ENCODE peak calls at places on chromosomes 12 and 14, in seven cellular contexts. J, H, W, I, Y, O and M are unnamed samples.

GRCh38 chr14:101972126-101972785 is 7.9 kb downstream of the DYNC1H1 start:
- DNase-seq in J (peak), H (no peak), W (peak), I (peak), Y (no peak), O (peak), M (no peak)

GRCh38 chr12:25718081-25718731 is 165.1 kb upstream of the LMNTD1 start:
- DNase-seq in J (no peak), H (no peak), W (no peak), I (no peak), Y (no peak), O (no peak), M (no peak)

GRCh38 chr14:34324363-34324795 is 137.7 kb downstream of the SPTSSA start:
- DNase-seq in J (no peak), H (peak), W (no peak), I (no peak), Y (peak), O (no peak), M (peak)

GRCh38 chr14:74852922-74853530 is 22.9 kb downstream of the PROX2 start:
- DNase-seq in J (no peak), H (no peak), W (peak), I (no peak), Y (no peak), O (no peak), M (no peak)

GRCh38 chr12:112133418-112133817 is 8.1 kb downstream of the TRAFD1 start:
- DNase-seq in J (no peak), H (no peak), W (no peak), I (no peak), Y (no peak), O (no peak), M (no peak)

GRCh38 chr12:109797905-109798669 is 35.1 kb downstream of the TRPV4 start:
- DNase-seq in J (no peak), H (no peak), W (no peak), I (no peak), Y (no peak), O (no peak), M (no peak)

GRCh38 chr12:69239922-69240624 is 704 bp downstream of the CPSF6 start:
- DNase-seq in J (peak), H (peak), W (no peak), I (peak), Y (peak), O (peak), M (peak)

GRCh38 chr12:14849664-14850063 is 6.3 kb upstream of the ART4 start:
- DNase-seq in J (no peak), H (no peak), W (no peak), I (no peak), Y (no peak), O (no peak), M (no peak)

GRCh38 chr12:6097384-6097783 is 27.1 kb downstream of the VWF start:
- DNase-seq in J (no peak), H (no peak), W (peak), I (peak), Y (no peak), O (no peak), M (no peak)

GRCh38 chr14:24032727-24033418 is 18.9 kb upstream of the CARMIL3 start:
- DNase-seq in J (no peak), H (no peak), W (peak), I (no peak), Y (no peak), O (no peak), M (no peak)

GRCh38 chr14:24042733-24043132 is 9.1 kb upstream of the CARMIL3 start:
- DNase-seq in J (no peak), H (no peak), W (no peak), I (no peak), Y (no peak), O (no peak), M (no peak)

GRCh38 chr14:74348241-74348734 is at the start of gene VRTN:
- DNase-seq in J (no peak), H (no peak), W (no peak), I (no peak), Y (no peak), O (no peak), M (no peak)

GRCh38 chr12:53231859-53232640 is at the start of gene RARG:
- DNase-seq in J (peak), H (peak), W (peak), I (peak), Y (peak), O (peak), M (no peak)

GRCh38 chr12:51953011-51953568 is 1.6 kb downstream of the ACVR1B start:
- DNase-seq in J (no peak), H (no peak), W (no peak), I (no peak), Y (no peak), O (no peak), M (no peak)

GRCh38 chr14:102039157-102039556 is 47.7 kb downstream of the HSP90AA1 start:
- DNase-seq in J (no peak), H (no peak), W (no peak), I (no peak), Y (no peak), O (no peak), M (no peak)

GRCh38 chr14:71214241-71214640 is 307.0 kb downstream of the PCNX1 start:
- DNase-seq in J (no peak), H (no peak), W (no peak), I (no peak), Y (no peak), O (no peak), M (no peak)

GRCh38 chr12:19003987-19004619 is 125.4 kb upstream of the PLEKHA5 start:
- DNase-seq in J (no peak), H (no peak), W (no peak), I (no peak), Y (no peak), O (no peak), M (no peak)

GRCh38 chr12:7628401-7628961 is 37.2 kb downstream of the APOBEC1 start:
- DNase-seq in J (no peak), H (no peak), W (no peak), I (no peak), Y (no peak), O (no peak), M (peak)

GRCh38 chr14:90453401-90453951 is 56.6 kb downstream of the CALM1 start:
- DNase-seq in J (peak), H (no peak), W (no peak), I (no peak), Y (no peak), O (no peak), M (no peak)

GRCh38 chr14:70023871-70024270 is 144.7 kb downstream of the SMOC1 start:
- DNase-seq in J (no peak), H (no peak), W (no peak), I (no peak), Y (no peak), O (no peak), M (no peak)

GRCh38 chr12:48379784-48380183 is 29.1 kb upstream of the ZNF641 start:
- DNase-seq in J (no peak), H (no peak), W (no peak), I (no peak), Y (no peak), O (no peak), M (no peak)

GRCh38 chr14:26276757-26277156 is 321.1 kb downstream of the NOVA1 start:
- DNase-seq in J (no peak), H (no peak), W (no peak), I (no peak), Y (no peak), O (no peak), M (no peak)

GRCh38 chr14:48140804-48141203 is 465.4 kb upstream of the MDGA2 start:
- DNase-seq in J (no peak), H (no peak), W (no peak), I (no peak), Y (no peak), O (no peak), M (no peak)

GRCh38 chr12:12028668-12029402 is 41.9 kb upstream of the BCL2L14 start:
- DNase-seq in J (no peak), H (no peak), W (no peak), I (no peak), Y (no peak), O (no peak), M (no peak)

GRCh38 chr12:56724989-56725722 is at the start of gene NACA:
- DNase-seq in J (peak), H (peak), W (peak), I (peak), Y (peak), O (peak), M (peak)

GRCh38 chr12:96078281-96078761 is 42.9 kb upstream of the LTA4H start:
- DNase-seq in J (peak), H (no peak), W (no peak), I (peak), Y (no peak), O (peak), M (no peak)

GRCh38 chr12:49893753-49894752 is 9.6 kb downstream of the FAIM2 start:
- DNase-seq in J (no peak), H (no peak), W (no peak), I (no peak), Y (no peak), O (peak), M (no peak)

GRCh38 chr14:75088566-75089373 is 19.3 kb downstream of the ZC2HC1C start:
- DNase-seq in J (no peak), H (peak), W (peak), I (peak), Y (peak), O (no peak), M (peak)

GRCh38 chr12:116257213-116257612 is 20.3 kb downstream of the MED13L start:
- DNase-seq in J (no peak), H (no peak), W (no peak), I (no peak), Y (no peak), O (no peak), M (no peak)

GRCh38 chr12:80925983-80926382 is 11.8 kb downstream of the LIN7A start:
- DNase-seq in J (no peak), H (no peak), W (no peak), I (no peak), Y (no peak), O (no peak), M (no peak)

GRCh38 chr14:37591941-37592287 is 3.1 kb downstream of the FOXA1 start:
- DNase-seq in J (no peak), H (no peak), W (no peak), I (no peak), Y (no peak), O (no peak), M (no peak)

GRCh38 chr14:92794547-92794941 is 439 bp downstream of the GOLGA5 start:
- DNase-seq in J (peak), H (no peak), W (no peak), I (no peak), Y (no peak), O (no peak), M (no peak)

GRCh38 chr12:46752396-46752795 is 73.4 kb downstream of the SLC38A4 start:
- DNase-seq in J (no peak), H (no peak), W (no peak), I (no peak), Y (no peak), O (no peak), M (no peak)

GRCh38 chr14:102479107-102479506 is 30.5 kb downstream of the ANKRD9 start:
- DNase-seq in J (no peak), H (no peak), W (no peak), I (no peak), Y (no peak), O (no peak), M (no peak)

GRCh38 chr14:73457935-73458218 is 469 bp downstream of the NUMB start:
- DNase-seq in J (peak), H (no peak), W (no peak), I (no peak), Y (no peak), O (peak), M (no peak)

GRCh38 chr12:79098530-79098929 is 234.0 kb downstream of the SYT1 start:
- DNase-seq in J (no peak), H (no peak), W (no peak), I (no peak), Y (no peak), O (no peak), M (no peak)

GRCh38 chr12:65911321-65911720 is 87.0 kb downstream of the HMGA2 start:
- DNase-seq in J (no peak), H (no peak), W (peak), I (no peak), Y (no peak), O (no peak), M (no peak)

GRCh38 chr12:39619316-39619659 is 315 bp downstream of the ABCD2 start:
- DNase-seq in J (no peak), H (no peak), W (no peak), I (no peak), Y (peak), O (no peak), M (no peak)

GRCh38 chr12:96448287-96448686 is 41.1 kb upstream of the CFAP54 start:
- DNase-seq in J (no peak), H (no peak), W (peak), I (no peak), Y (no peak), O (no peak), M (no peak)

GRCh38 chr12:89768586-89769482 is 60.2 kb upstream of the ATP2B1 start:
- DNase-seq in J (no peak), H (no peak), W (peak), I (no peak), Y (no peak), O (no peak), M (no peak)

GRCh38 chr12:131116437-131117117 is 162.9 kb downstream of the ADGRD1 start:
- DNase-seq in J (no peak), H (no peak), W (no peak), I (no peak), Y (no peak), O (peak), M (no peak)
- TF ChIP-seq CTCF in J (peak), H (peak), W (no peak), I (no peak), Y (peak), O (peak), M (peak)

GRCh38 chr12:71731439-71732356 is 23.0 kb upstream of the RAB21 start:
- DNase-seq in J (no peak), H (no peak), W (peak), I (no peak), Y (no peak), O (no peak), M (no peak)
- TF ChIP-seq CTCF in J (peak), H (no peak), W (peak), I (no peak), Y (no peak), O (no peak), M (no peak)

GRCh38 chr14:99320621-99321235 is 48.7 kb upstream of the BCL11B start:
- DNase-seq in J (no peak), H (peak), W (no peak), I (no peak), Y (no peak), O (no peak), M (no peak)

GRCh38 chr14:99318959-99319295 is 46.9 kb upstream of the BCL11B start:
- DNase-seq in J (no peak), H (peak), W (no peak), I (no peak), Y (no peak), O (no peak), M (no peak)

GRCh38 chr14:99321236-99321925 is 49.4 kb upstream of the BCL11B start:
- DNase-seq in J (no peak), H (peak), W (no peak), I (no peak), Y (no peak), O (no peak), M (no peak)

GRCh38 chr14:99318091-99318958 is 46.3 kb upstream of the BCL11B start:
- DNase-seq in J (no peak), H (peak), W (no peak), I (no peak), Y (no peak), O (no peak), M (no peak)

DNA sequence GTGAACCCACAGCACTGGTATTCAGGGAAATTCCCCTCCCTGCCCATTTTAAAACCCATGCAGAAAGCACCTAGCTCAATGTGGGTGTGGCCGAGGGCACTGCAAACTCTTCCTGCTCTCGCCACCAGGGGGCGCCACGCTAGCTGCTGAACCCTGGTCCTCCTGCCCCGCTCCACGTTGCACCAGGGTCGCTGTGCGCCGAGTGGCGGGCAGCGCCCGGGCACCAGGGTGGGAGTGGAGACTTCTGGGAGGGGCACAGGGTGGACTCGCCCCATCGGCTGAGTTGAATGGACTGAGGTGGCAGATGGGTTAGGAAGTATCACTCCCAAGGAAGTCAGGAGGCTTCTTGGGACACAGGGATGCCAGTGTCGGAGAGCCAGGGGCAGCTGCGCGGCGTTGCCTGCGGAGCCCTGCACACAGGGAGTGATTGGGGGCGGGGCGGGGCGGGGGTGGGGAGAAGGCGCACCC is 48.1 kb upstream of the BCL11B start:
- DNase-seq in J (peak), H (peak), W (peak), I (no peak), Y (peak), O (peak), M (no peak)
- TF ChIP-seq CTCF in J (peak), H (peak), W (peak), I (no peak), Y (peak), O (peak), M (peak)

GRCh38 chr14:105255021-105255507 is 6.7 kb downstream of the BTBD6 start:
- DNase-seq in J (peak), H (no peak), W (peak), I (no peak), Y (peak), O (no peak), M (no peak)
- TF ChIP-seq CTCF in J (peak), H (no peak), W (no peak), I (no peak), Y (no peak), O (no peak), M (no peak)

GRCh38 chr14:77376771-77377501 is at the start of the genes SAMD15 and TMED8:
- DNase-seq in J (peak), H (peak), W (peak), I (peak), Y (peak), O (peak), M (peak)
- TF ChIP-seq CTCF in J (peak), H (peak), W (peak), I (no peak), Y (no peak), O (peak), M (peak)